ENCODE peak calls at places on chromosome 7, in seven cellular contexts. M is heart left ventricle, Y is lower lobe of right lung, N is astrocyte, Q is IMR-90, V is iPS DF 6.9, S is PC-9. T is an unnamed sample. For H3K4me1, the result is how much of the 10 kb centered on the place peaks cover.

GRCh38 chr7:100706672-100707311 is 871 bp downstream of the POP7 start:
- DNase-seq in M (no peak), Y (peak), N (no peak), Q (no peak), V (no peak), S (no peak), T (no peak)

GRCh38 chr7:129417073-129417472 is 17.2 kb upstream of the STRIP2 start:
- DNase-seq in M (no peak), Y (no peak), N (no peak), Q (no peak), V (no peak), S (no peak), T (no peak)

GRCh38 chr7:79723833-79724608 is 270.6 kb upstream of the MAGI2 start:
- DNase-seq in M (no peak), Y (no peak), N (no peak), Q (no peak), V (no peak), S (no peak), T (no peak)

GRCh38 chr7:5302577-5302976 is 19.8 kb downstream of the SLC29A4 start:
- DNase-seq in M (no peak), Y (no peak), N (no peak), Q (no peak), V (no peak), S (no peak), T (no peak)

GRCh38 chr7:107891619-107892366 is 810 bp downstream of the DLD start:
- DNase-seq in M (no peak), Y (no peak), N (peak), Q (peak), V (no peak), S (no peak), T (no peak)

GRCh38 chr7:774161-775109 is 47.4 kb upstream of the PRKAR1B start:
- DNase-seq in M (no peak), Y (no peak), N (no peak), Q (peak), V (peak), S (peak), T (no peak)

GRCh38 chr7:452230-452751 is 67.4 kb downstream of the PDGFA start:
- DNase-seq in M (no peak), Y (no peak), N (peak), Q (peak), V (no peak), S (no peak), T (no peak)

GRCh38 chr7:46207931-46208634 is 287.0 kb upstream of the IGFBP3 start:
- DNase-seq in M (no peak), Y (no peak), N (no peak), Q (no peak), V (no peak), S (no peak), T (no peak)

GRCh38 chr7:123864012-123864411 is 19.0 kb downstream of the HYAL4 start:
- DNase-seq in M (no peak), Y (no peak), N (no peak), Q (no peak), V (no peak), S (no peak), T (no peak)

GRCh38 chr7:4873071-4873944 is 10.2 kb downstream of the RADIL start:
- DNase-seq in M (no peak), Y (no peak), N (no peak), Q (no peak), V (no peak), S (no peak), T (no peak)

GRCh38 chr7:81236560-81236959 is 317.7 kb upstream of the SEMA3C start:
- DNase-seq in M (no peak), Y (no peak), N (no peak), Q (no peak), V (no peak), S (no peak), T (no peak)

GRCh38 chr7:15175103-15175502 is 272.6 kb upstream of the DGKB start:
- DNase-seq in M (no peak), Y (no peak), N (no peak), Q (no peak), V (no peak), S (no peak), T (no peak)

GRCh38 chr7:92075455-92076158 is 58.7 kb downstream of the CYP51A1 start:
- DNase-seq in M (no peak), Y (no peak), N (no peak), Q (no peak), V (no peak), S (no peak), T (no peak)

GRCh38 chr7:84510501-84510900 is 315.9 kb upstream of the SEMA3A start:
- DNase-seq in M (no peak), Y (no peak), N (peak), Q (peak), V (no peak), S (no peak), T (no peak)

GRCh38 chr7:149293338-149293737 is 31.3 kb downstream of the ZNF783 start:
- DNase-seq in M (no peak), Y (no peak), N (no peak), Q (no peak), V (no peak), S (no peak), T (no peak)

GRCh38 chr7:112699725-112700513 is 90.3 kb downstream of the TMEM168 start:
- DNase-seq in M (no peak), Y (no peak), N (no peak), Q (no peak), V (no peak), S (no peak), T (no peak)

GRCh38 chr7:42883950-42884349 is 27.9 kb downstream of the C7orf25 start:
- DNase-seq in M (peak), Y (peak), N (peak), Q (peak), V (no peak), S (no peak), T (no peak)

GRCh38 chr7:157077986-157078644 is 60.6 kb upstream of the UBE3C start:
- DNase-seq in M (no peak), Y (no peak), N (peak), Q (no peak), V (no peak), S (no peak), T (no peak)

GRCh38 chr7:130154501-130155317 is 50.5 kb downstream of the TMEM209 start:
- DNase-seq in M (no peak), Y (no peak), N (no peak), Q (no peak), V (peak), S (no peak), T (no peak)

GRCh38 chr7:22723171-22723601 is 3.8 kb upstream of the IL6 start:
- DNase-seq in M (peak), Y (peak), N (peak), Q (peak), V (no peak), S (no peak), T (peak)

GRCh38 chr7:155874010-155874409 is 61.7 kb upstream of the SHH start:
- DNase-seq in M (no peak), Y (no peak), N (no peak), Q (no peak), V (no peak), S (no peak), T (peak)

GRCh38 chr7:111394891-111395290 is 167.4 kb downstream of the IMMP2L start:
- DNase-seq in M (no peak), Y (no peak), N (no peak), Q (no peak), V (no peak), S (no peak), T (no peak)

GRCh38 chr7:155380986-155381851 is 76.7 kb upstream of the EN2 start:
- DNase-seq in M (no peak), Y (no peak), N (no peak), Q (no peak), V (no peak), S (no peak), T (no peak)

GRCh38 chr7:142587578-142588191 is 161.6 kb upstream of the PRSS1 start:
- DNase-seq in M (no peak), Y (no peak), N (peak), Q (peak), V (peak), S (peak), T (peak)

GRCh38 chr7:18685961-18686360 is 190.4 kb downstream of the HDAC9 start:
- DNase-seq in M (no peak), Y (no peak), N (peak), Q (peak), V (no peak), S (no peak), T (no peak)

GRCh38 chr7:14218338-14218737 is 228.9 kb upstream of the ETV1 start:
- DNase-seq in M (no peak), Y (no peak), N (peak), Q (no peak), V (no peak), S (no peak), T (no peak)

DNA sequence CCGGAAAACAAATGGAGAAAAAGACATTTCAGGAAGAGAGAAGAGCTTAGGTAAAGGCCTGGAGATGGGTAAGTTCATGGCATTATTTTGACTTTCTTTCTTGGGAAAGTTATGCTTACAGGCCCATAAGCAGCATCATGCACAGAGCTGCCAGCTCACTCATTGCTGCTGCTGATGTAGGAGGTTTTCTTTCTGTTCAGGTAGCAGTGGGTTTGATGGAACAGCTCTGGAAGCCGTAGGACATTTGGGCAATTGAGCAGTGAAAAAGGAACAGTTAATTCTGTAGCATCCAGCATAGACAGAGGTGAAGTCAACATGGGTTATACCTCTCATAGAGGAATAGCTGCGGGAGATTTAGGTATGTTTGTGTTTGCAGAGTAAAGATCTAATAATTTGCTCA is 3.3 kb downstream of the CHN2 start:
- DNase-seq in M (no peak), Y (no peak), N (no peak), Q (no peak), V (no peak), S (no peak), T (no peak)
- H3K4me3 ChIP-seq in M (no peak), Y (no peak), N (no peak), Q (no peak), V (no peak), S (no peak), T (no peak)

GRCh38 chr7:24910551-24911212 is 69.3 kb downstream of the OSBPL3 start:
- DNase-seq in M (no peak), Y (no peak), N (no peak), Q (no peak), V (no peak), S (no peak), T (no peak)
- H3K4me1 ChIP-seq in M (under half), Y (under half), N (under half), Q (under half), V (under half), S (under half), T (under half)

DNA sequence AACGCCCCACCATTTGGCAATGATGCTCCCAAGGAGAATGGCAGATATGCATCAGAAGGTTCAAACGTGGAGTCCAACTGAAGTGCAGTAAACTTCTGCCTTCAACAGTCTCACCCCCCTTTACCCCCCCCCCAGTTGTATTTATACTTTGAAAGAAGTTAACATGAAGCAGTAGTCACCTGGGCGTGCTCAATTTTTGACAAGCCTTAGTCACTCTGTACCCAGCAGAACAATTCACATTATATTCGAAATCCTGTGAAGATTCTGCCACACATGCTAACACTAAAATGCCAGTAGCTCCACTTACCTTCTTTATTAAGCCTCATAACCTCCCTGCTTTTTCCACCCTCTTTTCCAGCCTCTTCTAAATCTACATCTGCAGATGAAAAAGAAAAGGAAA is 894 bp downstream of the ATXN7L1 start:
- DNase-seq in M (no peak), Y (no peak), N (no peak), Q (no peak), V (no peak), S (no peak), T (no peak)
- H3K27ac ChIP-seq in M (peak), Y (peak), N (no peak), Q (peak), V (no peak), S (no peak), T (peak)

GRCh38 chr7:158502068-158502750 is 85.4 kb downstream of the PTPRN2 start:
- DNase-seq in M (no peak), Y (no peak), N (no peak), Q (no peak), V (no peak), S (no peak), T (no peak)
- H3K4me3 ChIP-seq in M (no peak), Y (no peak), N (no peak), Q (no peak), V (no peak), S (no peak), T (no peak)

GRCh38 chr7:17682586-17682985 is 257.7 kb downstream of the SNX13 start:
- DNase-seq in M (no peak), Y (no peak), N (no peak), Q (no peak), V (no peak), S (no peak), T (no peak)

GRCh38 chr7:17679427-17679826 is 260.9 kb downstream of the SNX13 start:
- DNase-seq in M (peak), Y (no peak), N (peak), Q (no peak), V (no peak), S (no peak), T (no peak)

GRCh38 chr7:17680026-17680425 is 260.3 kb downstream of the SNX13 start:
- DNase-seq in M (peak), Y (peak), N (peak), Q (peak), V (no peak), S (no peak), T (peak)

GRCh38 chr7:17680943-17681351 is 259.3 kb downstream of the SNX13 start:
- DNase-seq in M (no peak), Y (no peak), N (no peak), Q (peak), V (no peak), S (no peak), T (peak)

DNA sequence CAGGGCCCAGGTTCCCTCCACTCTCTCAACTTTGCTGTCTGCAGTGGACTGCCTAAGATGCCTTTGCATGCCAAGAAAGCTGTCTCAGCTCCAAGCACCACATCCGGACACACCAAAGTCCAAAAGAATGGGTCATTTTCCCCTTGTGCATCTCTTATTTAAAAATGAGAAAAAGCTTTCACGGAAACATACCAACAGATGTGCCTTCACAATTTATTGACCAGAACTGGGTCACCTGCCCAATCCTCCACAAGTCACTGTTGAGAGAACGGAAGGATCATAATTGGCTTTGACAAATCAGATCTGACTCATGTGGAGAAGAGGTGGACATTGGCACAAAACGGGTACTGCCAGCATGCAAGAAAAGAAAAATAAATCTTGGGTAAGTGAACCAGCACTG is 258.3 kb downstream of the SNX13 start:
- DNase-seq in M (no peak), Y (no peak), N (peak), Q (no peak), V (no peak), S (no peak), T (no peak)
- H3K4me1 ChIP-seq in M (under half), Y (under half), N (half or more), Q (under half), V (under half), S (under half), T (under half)

DNA sequence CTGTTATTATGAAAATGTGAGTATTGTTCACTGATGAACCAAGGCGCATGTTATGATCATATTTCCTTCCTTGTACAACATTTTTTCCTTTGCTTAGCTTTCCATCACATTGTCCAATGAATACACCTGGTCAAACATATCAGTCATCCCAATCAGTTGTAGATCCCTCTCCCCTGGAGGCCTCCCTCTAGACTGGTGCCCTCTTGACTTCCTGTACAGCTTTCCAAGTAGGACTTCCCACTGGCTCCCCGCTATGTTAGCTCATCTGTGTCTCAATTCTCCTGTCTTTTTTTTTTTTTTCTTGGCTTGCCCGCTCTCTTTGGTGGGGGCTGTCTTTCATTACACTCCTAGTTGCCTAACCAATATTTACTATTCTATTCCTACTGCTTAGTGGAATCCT is 214.2 kb upstream of the NPY start:
- DNase-seq in M (no peak), Y (no peak), N (no peak), Q (no peak), V (no peak), S (no peak), T (no peak)
- H3K27ac ChIP-seq in M (no peak), Y (no peak), N (no peak), Q (no peak), V (no peak), S (no peak), T (no peak)

GRCh38 chr7:50317221-50317678 is 12.7 kb downstream of the IKZF1 start:
- DNase-seq in M (no peak), Y (no peak), N (no peak), Q (no peak), V (no peak), S (no peak), T (no peak)

GRCh38 chr7:50315739-50316671 is 11.5 kb downstream of the IKZF1 start:
- DNase-seq in M (no peak), Y (no peak), N (no peak), Q (no peak), V (no peak), S (no peak), T (no peak)

GRCh38 chr7:50315193-50315592 is 10.7 kb downstream of the IKZF1 start:
- DNase-seq in M (no peak), Y (no peak), N (no peak), Q (no peak), V (no peak), S (no peak), T (no peak)

GRCh38 chr7:50312589-50313162 is 8.2 kb downstream of the IKZF1 start:
- DNase-seq in M (no peak), Y (no peak), N (no peak), Q (no peak), V (no peak), S (no peak), T (no peak)

GRCh38 chr7:50314778-50315177 is 10.3 kb downstream of the IKZF1 start:
- DNase-seq in M (no peak), Y (no peak), N (no peak), Q (no peak), V (no peak), S (no peak), T (no peak)
- H3K4me3 ChIP-seq in M (no peak), Y (peak), N (no peak), Q (no peak), V (no peak), S (no peak), T (no peak)

DNA sequence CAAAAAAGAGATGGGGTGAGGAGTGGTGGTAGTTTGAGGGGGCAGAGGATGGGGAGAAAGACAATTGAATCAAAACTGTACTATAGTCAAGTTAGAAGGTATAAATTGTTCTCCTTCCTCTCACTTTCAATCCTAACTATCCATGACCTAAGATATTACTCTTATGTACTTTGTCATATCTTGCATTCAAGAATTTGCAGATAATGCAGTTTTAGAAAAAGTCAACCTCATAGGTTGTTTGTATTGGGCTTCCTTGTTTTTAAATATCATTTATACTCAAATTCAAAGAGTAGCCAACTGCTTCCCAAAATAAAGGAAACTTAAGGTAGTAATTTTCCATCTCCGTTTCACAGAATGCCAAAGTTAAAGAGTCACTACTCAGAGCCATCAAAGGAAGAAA is 32.7 kb downstream of the MET start:
- DNase-seq in M (no peak), Y (no peak), N (no peak), Q (no peak), V (no peak), S (no peak), T (no peak)
- H3K4me1 ChIP-seq in M (under half), Y (under half), N (under half), Q (under half), V (under half), S (under half), T (under half)

DNA sequence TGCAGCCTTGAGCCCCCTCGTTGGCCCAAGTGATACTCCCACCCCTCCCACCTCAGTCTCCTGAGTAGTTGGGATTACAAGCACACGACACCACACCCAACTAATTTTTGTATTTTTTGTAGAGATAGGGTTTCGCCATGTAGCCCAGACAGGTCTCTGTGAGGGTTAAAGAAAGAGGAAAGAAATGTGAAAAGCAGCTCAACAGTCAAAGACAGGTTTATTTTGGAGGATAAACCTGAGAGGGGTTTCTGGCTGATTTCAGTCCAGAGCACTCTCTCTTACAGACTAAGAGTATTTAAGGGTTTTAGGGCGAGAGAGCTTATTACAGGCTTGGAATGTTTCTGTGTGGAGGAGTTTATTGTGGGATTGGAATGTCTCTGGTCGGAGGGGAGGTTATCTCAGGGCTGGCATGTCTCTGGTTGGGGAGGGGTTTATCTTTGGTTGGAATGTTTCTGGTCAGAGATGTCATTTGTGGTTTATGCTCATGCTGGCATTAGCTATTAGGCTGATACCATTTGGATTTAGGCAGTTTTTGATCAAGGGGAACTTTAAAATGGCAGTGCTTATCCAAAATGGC is 26.1 kb upstream of the SNX10 start:
- DNase-seq in M (no peak), Y (no peak), N (no peak), Q (no peak), V (no peak), S (no peak), T (no peak)
- H3K27ac ChIP-seq in M (no peak), Y (no peak), N (no peak), Q (no peak), V (no peak), S (no peak), T (no peak)

GRCh38 chr7:55205124-55205955 is 159.8 kb upstream of the LANCL2 start:
- DNase-seq in M (no peak), Y (no peak), N (no peak), Q (no peak), V (no peak), S (no peak), T (no peak)
- H3K4me3 ChIP-seq in M (no peak), Y (no peak), N (no peak), Q (no peak), V (no peak), S (no peak), T (no peak)

T was measured in SJSA1.